ENCODE peak calls at places on chromosome 9, in ten cellular contexts. O is HS-27A; D is psoas muscle; G is stimulated activated CD4-positive, alpha-beta T cell treated with anti-CD3 and anti-CD28 coated beads, Interleukin-2, amount 100 ng/mL, for 48 hours; N is amygdala; E is ELF-1; T is vagina; X is HCEC 1CT; F is D721Med; W is stimulated activated CD8-positive, alpha-beta memory T cell treated with anti-CD3 and anti-CD28 coated beads, Interleukin-4, amount 100 ng/mL, for 1 hour. H is an unnamed sample.

GRCh38 chr9:97363661-97364299 is 48.1 kb upstream of the TDRD7 start:
- DNase-seq in F (no peak), X (no peak), W (no peak), N (no peak), D (no peak), E (no peak), O (no peak), G (no peak), T (no peak), H (no peak)

GRCh38 chr9:28443461-28443860 is 870.2 kb upstream of the C9orf72 start:
- DNase-seq in F (no peak), O (no peak), E (no peak), T (no peak), X (no peak), N (no peak), W (no peak), D (no peak), G (no peak), H (no peak)

GRCh38 chr9:134695144-134695543 is 53.5 kb downstream of the COL5A1 start:
- DNase-seq in E (no peak), F (no peak), X (no peak), T (no peak), D (peak), N (no peak), W (no peak), G (no peak), O (no peak), H (no peak)

GRCh38 chr9:76162751-76163500 is 231.3 kb downstream of the RFK start:
- DNase-seq in X (no peak), D (peak), F (no peak), N (no peak), E (peak), T (no peak), G (no peak), O (no peak), W (no peak), H (no peak)

GRCh38 chr9:82553654-82554366 is 509.1 kb downstream of the RASEF start:
- DNase-seq in D (no peak), W (no peak), E (peak), N (no peak), F (no peak), G (no peak), T (no peak), X (no peak), O (no peak), H (no peak)

GRCh38 chr9:121529237-121529987 is 29.8 kb upstream of the GGTA1 start:
- DNase-seq in D (peak), E (no peak), G (no peak), O (peak), T (no peak), W (no peak), F (no peak), X (peak), N (peak), H (peak)

GRCh38 chr9:89873801-89874200 is 269.0 kb downstream of the GADD45G start:
- DNase-seq in F (no peak), N (no peak), E (no peak), O (no peak), D (no peak), W (no peak), T (no peak), X (no peak), G (no peak), H (no peak)

GRCh38 chr9:119902611-119903010 is 533.4 kb upstream of the BRINP1 start:
- DNase-seq in D (no peak), X (no peak), N (no peak), O (no peak), T (no peak), F (no peak), E (no peak), G (no peak), W (no peak), H (no peak)

GRCh38 chr9:14136646-14137370 is 177.1 kb downstream of the NFIB start:
- DNase-seq in X (no peak), O (no peak), N (no peak), F (no peak), W (no peak), T (no peak), D (no peak), E (no peak), G (no peak), H (no peak)

GRCh38 chr9:136793063-136793946 is 2.2 kb downstream of the TMEM141 start:
- DNase-seq in W (no peak), N (no peak), G (no peak), T (no peak), X (no peak), F (no peak), D (no peak), E (peak), O (no peak), H (peak)

GRCh38 chr9:94084314-94084713 is at the start of gene PTPDC1:
- DNase-seq in D (no peak), F (no peak), O (no peak), N (peak), E (peak), W (no peak), X (peak), G (no peak), T (no peak), H (no peak)

GRCh38 chr9:14136047-14136446 is 177.9 kb downstream of the NFIB start:
- DNase-seq in F (no peak), O (no peak), E (no peak), N (no peak), D (no peak), W (no peak), G (no peak), T (no peak), X (no peak), H (no peak)

GRCh38 chr9:4902135-4902475 is 83.0 kb upstream of the JAK2 start:
- DNase-seq in T (no peak), F (no peak), W (no peak), G (no peak), N (no peak), E (no peak), X (no peak), O (no peak), D (no peak), H (no peak)

GRCh38 chr9:98778251-98778650 is 18.1 kb downstream of the ANKS6 start:
- DNase-seq in E (no peak), G (no peak), D (no peak), F (no peak), X (no peak), N (no peak), O (no peak), W (no peak), T (peak), H (no peak)

GRCh38 chr9:77952641-77953341 is 78.8 kb downstream of the GNAQ start:
- DNase-seq in D (no peak), T (no peak), E (no peak), G (no peak), W (no peak), F (no peak), N (no peak), X (peak), O (no peak), H (no peak)

GRCh38 chr9:105385372-105385985 is 62.4 kb upstream of the FSD1L start:
- DNase-seq in E (no peak), N (no peak), T (no peak), X (no peak), W (no peak), G (no peak), D (peak), F (no peak), O (no peak), H (peak)

GRCh38 chr9:109455861-109456260 is 42.2 kb downstream of the PTPN3 start:
- DNase-seq in O (no peak), T (no peak), N (no peak), G (no peak), D (no peak), E (peak), F (no peak), X (no peak), W (no peak), H (no peak)

GRCh38 chr9:73023025-73023541 is 70.2 kb upstream of the ALDH1A1 start:
- DNase-seq in O (no peak), F (no peak), G (peak), D (peak), W (no peak), N (no peak), T (no peak), E (no peak), X (peak), H (peak)

GRCh38 chr9:127522727-127523126 is 71.4 kb downstream of the LRSAM1 start:
- DNase-seq in G (no peak), F (no peak), E (peak), N (no peak), O (no peak), X (peak), D (no peak), W (no peak), T (no peak), H (peak)

GRCh38 chr9:98955259-98955658 is 11.6 kb downstream of the COL15A1 start:
- DNase-seq in T (no peak), D (no peak), E (no peak), G (no peak), O (no peak), F (no peak), W (no peak), N (no peak), X (no peak), H (no peak)

GRCh38 chr9:131217321-131218031 is 58.8 kb downstream of the FAM78A start:
- DNase-seq in E (no peak), X (no peak), T (no peak), W (no peak), F (no peak), O (no peak), D (no peak), G (no peak), N (no peak), H (no peak)

H was measured in transverse colon.